ENCODE peak calls at places on chromosomes 6 and 20, in ten cellular contexts. E is lung microvascular endothelial cell; M is NCI-H1105; F is stimulated activated CD4-positive, alpha-beta T cell treated with anti-CD3 and anti-CD28 coated beads, Interleukin-12 subunit alpha, Interleukin-12 subunit beta, amount 100 ng/mL, for 4 hours; B is NCI-H226; G is renal cortical epithelial cell; W is PC-9; N is NCI-H748 treated with DMSO at 0.1 percent for 48 hours; V is iPS-NIHi11; P is GM13976. C is an unnamed sample.

GRCh38 chr6:167547751-167548150 is 222.9 kb downstream of the TTLL2 start:
- DNase-seq in E (no peak), M (no peak), F (no peak), B (no peak), G (peak; percentile 7), W (no peak), N (no peak), V (no peak), P (no peak), C (no peak)

GRCh38 chr6:64404370-64404769 is 768.8 kb downstream of the PHF3 start:
- DNase-seq in E (no peak), M (no peak), F (no peak), B (no peak), G (no peak), W (no peak), N (no peak), V (no peak), P (no peak), C (no peak)

GRCh38 chr20:22686097-22686496 is 101.7 kb upstream of the FOXA2 start:
- DNase-seq in E (peak; percentile 81), M (no peak), F (no peak), B (peak; percentile 74), G (peak; percentile 6), W (peak; percentile 36), N (peak; percentile 57), V (peak; percentile 75), P (no peak), C (peak; percentile 82)

GRCh38 chr6:36358235-36358915 is 21.7 kb upstream of the BNIP5 start:
- DNase-seq in E (peak; percentile 49), M (no peak), F (no peak), B (no peak), G (peak; percentile 66), W (no peak), N (no peak), V (no peak), P (no peak), C (no peak)

GRCh38 chr6:25056130-25056529 is 120.4 kb upstream of the RIPOR2 start:
- DNase-seq in E (no peak), M (no peak), F (no peak), B (no peak), G (no peak), W (no peak), N (no peak), V (no peak), P (peak; percentile 62), C (no peak)

GRCh38 chr20:38623061-38623460 is 21.5 kb downstream of the ARHGAP40 start:
- DNase-seq in E (no peak), M (no peak), F (no peak), B (no peak), G (no peak), W (no peak), N (no peak), V (no peak), P (no peak), C (no peak)

GRCh38 chr20:58570181-58570859 is 55.1 kb upstream of the APCDD1L start:
- DNase-seq in E (no peak), M (no peak), F (no peak), B (no peak), G (no peak), W (no peak), N (no peak), V (no peak), P (no peak), C (no peak)

GRCh38 chr6:126983779-126984178 is 134.7 kb upstream of the RSPO3 start:
- DNase-seq in E (no peak), M (no peak), F (no peak), B (no peak), G (no peak), W (no peak), N (no peak), V (no peak), P (no peak), C (no peak)

GRCh38 chr6:372336-372911 is 19.1 kb upstream of the IRF4 start:
- DNase-seq in E (no peak), M (no peak), F (no peak), B (no peak), G (no peak), W (no peak), N (no peak), V (no peak), P (peak; percentile 59), C (no peak)

GRCh38 chr6:144809120-144809519 is 524.0 kb downstream of the UTRN start:
- DNase-seq in E (no peak), M (no peak), F (no peak), B (peak; percentile 12), G (peak; percentile 51), W (peak; percentile 64), N (no peak), V (no peak), P (no peak), C (no peak)

GRCh38 chr6:121544691-121545090 is 109.2 kb downstream of the GJA1 start:
- DNase-seq in E (no peak), M (no peak), F (no peak), B (no peak), G (no peak), W (no peak), N (no peak), V (no peak), P (no peak), C (no peak)